ENCODE peak calls at places on chromosomes 3 and 15, in six cellular contexts. L is GM23338, K is fibroblast of lung, P is Calu3, U is HFF-Myc, E is thyroid gland. J is an unnamed sample.

GRCh38 chr3:11734-12133 is 184.8 kb upstream of the CHL1 start:
- DNase-seq in L (peak), K (peak), P (no peak), U (no peak), E (no peak), J (no peak)

GRCh38 chr3:28958656-28959055 is 322.2 kb upstream of the RBMS3 start:
- DNase-seq in L (no peak), K (no peak), P (no peak), U (no peak), E (no peak), J (no peak)

GRCh38 chr3:13705051-13705450 is 156.1 kb downstream of the FBLN2 start:
- DNase-seq in L (no peak), K (no peak), P (no peak), U (no peak), E (no peak), J (no peak)

GRCh38 chr3:139870000-139870675 is 64.8 kb upstream of the CLSTN2 start:
- DNase-seq in L (no peak), K (no peak), P (no peak), U (no peak), E (no peak), J (no peak)

GRCh38 chr15:101494251-101494796 is 4.8 kb upstream of the PCSK6 start:
- DNase-seq in L (no peak), K (no peak), P (no peak), U (no peak), E (no peak), J (no peak)

GRCh38 chr3:150763841-150764483 is 993 bp upstream of the SIAH2 start:
- DNase-seq in L (peak), K (peak), P (peak), U (peak), E (peak), J (no peak)

GRCh38 chr3:12994607-12995388 is 78.4 kb downstream of the IQSEC1 start:
- DNase-seq in L (peak), K (peak), P (peak), U (no peak), E (peak), J (no peak)

GRCh38 chr15:61275901-61276300 is 46.8 kb upstream of the RORA start:
- DNase-seq in L (no peak), K (no peak), P (no peak), U (no peak), E (peak), J (no peak)

GRCh38 chr3:50651445-50651844 is 23.3 kb upstream of the DOCK3 start:
- DNase-seq in L (peak), K (no peak), P (no peak), U (no peak), E (no peak), J (no peak)

GRCh38 chr15:88938802-88939485 is 25.8 kb upstream of the MFGE8 start:
- DNase-seq in L (peak), K (no peak), P (no peak), U (no peak), E (no peak), J (no peak)

GRCh38 chr3:52523386-52524257 is 10.0 kb downstream of the NT5DC2 start:
- DNase-seq in L (no peak), K (no peak), P (no peak), U (no peak), E (no peak), J (no peak)

GRCh38 chr15:49712846-49713450 is 92.1 kb downstream of the DTWD1 start:
- DNase-seq in L (no peak), K (no peak), P (no peak), U (no peak), E (peak), J (no peak)

GRCh38 chr3:192339214-192339613 is 388.1 kb downstream of the FGF12 start:
- DNase-seq in L (peak), K (no peak), P (no peak), U (no peak), E (no peak), J (no peak)

GRCh38 chr3:112640864-112641751 is at the start of gene CCDC80:
- DNase-seq in L (peak), K (peak), P (no peak), U (peak), E (no peak), J (peak)

GRCh38 chr15:68497206-68497910 is 65.4 kb upstream of the ITGA11 start:
- DNase-seq in L (no peak), K (no peak), P (no peak), U (no peak), E (no peak), J (no peak)

GRCh38 chr15:29100486-29101000 is 169.1 kb downstream of the NSMCE3 start:
- DNase-seq in L (no peak), K (no peak), P (no peak), U (no peak), E (no peak), J (no peak)

GRCh38 chr15:95429345-95429744 is 901.2 kb upstream of the NR2F2 start:
- DNase-seq in L (no peak), K (no peak), P (no peak), U (no peak), E (no peak), J (no peak)

GRCh38 chr3:31701286-31701685 is 168.6 kb downstream of the STT3B start:
- DNase-seq in L (no peak), K (no peak), P (no peak), U (no peak), E (no peak), J (no peak)

GRCh38 chr3:31696815-31697548 is 164.3 kb downstream of the STT3B start:
- DNase-seq in L (no peak), K (no peak), P (no peak), U (no peak), E (no peak), J (no peak)

GRCh38 chr3:31695280-31696008 is 162.7 kb downstream of the STT3B start:
- DNase-seq in L (peak), K (no peak), P (peak), U (no peak), E (no peak), J (no peak)

GRCh38 chr3:31696009-31696297 is 163.2 kb downstream of the STT3B start:
- DNase-seq in L (no peak), K (no peak), P (no peak), U (no peak), E (no peak), J (no peak)

GRCh38 chr3:31699309-31699953 is 166.7 kb downstream of the STT3B start:
- DNase-seq in L (no peak), K (peak), P (peak), U (no peak), E (no peak), J (peak)
- TF ChIP-seq CTCF in L (no peak), K (no peak), P (no peak), U (no peak), E (no peak), J (no peak)

GRCh38 chr15:39804026-39804425 is 21.4 kb upstream of the FSIP1 start:
- DNase-seq in L (no peak), K (peak), P (no peak), U (no peak), E (no peak), J (peak)
- TF ChIP-seq CTCF in L (no peak), K (no peak), P (no peak), U (no peak), E (no peak), J (no peak)

DNA sequence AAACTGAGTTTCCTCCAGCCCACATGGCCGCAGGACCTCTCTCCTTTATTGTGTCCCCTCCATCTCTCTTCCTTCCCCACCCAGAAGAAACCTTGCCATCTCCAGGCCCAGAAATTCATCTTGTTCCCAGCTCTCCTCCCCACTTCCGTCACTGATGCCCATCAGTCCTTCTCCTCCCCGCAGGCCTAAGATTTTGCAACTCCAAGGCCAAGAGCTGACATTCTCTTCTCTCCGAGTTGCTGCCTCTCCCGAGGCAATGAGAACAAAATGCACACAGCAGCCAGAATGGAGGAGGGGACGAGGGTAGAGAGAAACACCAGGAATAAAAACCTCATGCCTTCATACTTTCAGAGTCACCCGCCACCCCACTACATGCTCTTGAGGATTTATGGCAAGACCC is 526.5 kb upstream of the PROK2 start:
- DNase-seq in L (no peak), K (no peak), P (no peak), U (no peak), E (no peak), J (no peak)
- TF ChIP-seq CTCF in L (no peak), K (no peak), P (no peak), U (no peak), E (no peak), J (no peak)

GRCh38 chr15:65184305-65184943 is 718 bp downstream of the CLPX start:
- DNase-seq in L (peak), K (peak), P (peak), U (no peak), E (peak), J (no peak)

GRCh38 chr15:65192016-65192415 is 6.9 kb upstream of the CLPX start:
- DNase-seq in L (peak), K (peak), P (no peak), U (no peak), E (no peak), J (no peak)

GRCh38 chr15:65184944-65185717 is at the start of gene CLPX:
- DNase-seq in L (peak), K (peak), P (peak), U (peak), E (peak), J (peak)

GRCh38 chr15:65183847-65184159 is 1.3 kb downstream of the CLPX start:
- DNase-seq in L (no peak), K (no peak), P (no peak), U (no peak), E (no peak), J (no peak)

GRCh38 chr15:65189102-65189740 is 4.1 kb upstream of the CLPX start:
- DNase-seq in L (peak), K (peak), P (peak), U (no peak), E (peak), J (no peak)
- TF ChIP-seq CTCF in L (peak), K (peak), P (peak), U (peak), E (no peak), J (peak)

GRCh38 chr3:142866841-142867631 is 21.8 kb downstream of the PCOLCE2 start:
- DNase-seq in L (peak), K (no peak), P (peak), U (no peak), E (peak), J (no peak)
- TF ChIP-seq CTCF in L (peak), K (no peak), P (peak), U (no peak), E (no peak), J (peak)

DNA sequence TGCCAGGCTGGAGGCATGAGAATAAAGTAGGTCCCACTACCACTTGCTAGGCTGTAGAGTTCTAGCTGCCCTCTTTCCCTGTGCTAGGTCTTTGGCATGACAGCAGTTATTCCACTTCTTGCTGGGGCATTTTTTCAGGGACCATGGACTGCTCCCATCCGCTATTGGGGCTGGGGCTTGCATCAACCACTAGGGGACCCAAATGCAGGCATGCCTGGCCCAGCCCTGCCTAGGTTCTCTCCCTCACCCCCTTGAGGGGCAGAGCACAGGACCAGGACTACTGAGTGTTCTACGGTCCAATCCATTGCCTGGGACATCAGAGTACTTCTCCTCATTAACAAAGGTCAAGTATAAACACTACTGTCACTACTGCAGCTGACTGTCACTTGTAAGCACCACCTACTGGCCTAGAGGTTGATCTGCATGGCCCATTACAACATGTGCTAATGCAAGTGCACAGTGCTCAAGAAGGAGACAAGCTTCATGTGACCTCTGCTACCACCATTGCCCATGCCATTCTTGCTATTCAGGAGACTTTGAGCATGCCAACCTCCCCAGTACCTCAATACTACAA is 270.5 kb downstream of the MBNL1 start:
- DNase-seq in L (peak), K (no peak), P (peak), U (no peak), E (no peak), J (no peak)
- TF ChIP-seq CTCF in L (peak), K (peak), P (no peak), U (peak), E (no peak), J (peak)

DNA sequence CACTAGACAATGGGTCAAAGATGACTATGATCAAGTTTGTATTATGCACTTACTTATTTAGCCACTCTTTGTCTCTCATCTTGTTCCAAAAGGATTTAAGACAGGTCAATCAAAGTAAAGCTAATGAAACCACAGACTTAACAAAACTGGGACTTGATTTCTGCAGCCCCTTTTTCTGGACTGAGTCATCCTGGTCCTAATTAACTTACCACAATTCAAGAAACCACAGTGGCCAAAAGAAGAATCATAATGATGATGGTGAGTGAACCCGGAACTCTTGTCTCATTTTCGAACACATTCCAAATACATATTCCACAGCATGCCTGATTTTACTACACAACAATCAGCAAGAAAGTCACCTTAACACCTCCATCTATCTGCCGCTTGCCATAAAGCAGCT is 1333.0 kb downstream of the ROBO1 start:
- DNase-seq in L (no peak), K (no peak), P (no peak), U (no peak), E (no peak), J (no peak)
- TF ChIP-seq CTCF in L (no peak), K (no peak), P (no peak), U (no peak), E (no peak), J (no peak)

DNA sequence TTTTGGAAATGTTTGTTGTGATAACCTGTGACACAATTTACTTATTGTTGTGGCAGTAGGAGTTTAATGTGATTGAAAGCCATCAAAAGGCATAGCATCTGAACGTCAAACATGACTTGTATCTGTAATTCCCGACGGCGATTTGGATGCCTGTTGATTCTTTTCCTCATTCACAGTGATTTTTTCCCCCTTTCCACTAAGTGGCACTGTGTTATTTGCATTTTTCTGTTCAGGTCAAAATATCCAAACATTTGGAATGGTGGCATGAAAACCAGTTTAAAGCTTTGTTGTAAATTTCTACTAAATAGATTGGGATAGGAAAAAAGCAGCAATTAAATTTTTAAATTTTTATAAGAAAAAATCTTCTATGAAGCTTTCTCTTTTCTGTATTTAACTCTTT is 259.9 kb upstream of the KCNH8 start:
- DNase-seq in L (no peak), K (no peak), P (no peak), U (no peak), E (no peak), J (no peak)
- TF ChIP-seq CTCF in L (peak), K (no peak), P (no peak), U (no peak), E (no peak), J (no peak)

DNA sequence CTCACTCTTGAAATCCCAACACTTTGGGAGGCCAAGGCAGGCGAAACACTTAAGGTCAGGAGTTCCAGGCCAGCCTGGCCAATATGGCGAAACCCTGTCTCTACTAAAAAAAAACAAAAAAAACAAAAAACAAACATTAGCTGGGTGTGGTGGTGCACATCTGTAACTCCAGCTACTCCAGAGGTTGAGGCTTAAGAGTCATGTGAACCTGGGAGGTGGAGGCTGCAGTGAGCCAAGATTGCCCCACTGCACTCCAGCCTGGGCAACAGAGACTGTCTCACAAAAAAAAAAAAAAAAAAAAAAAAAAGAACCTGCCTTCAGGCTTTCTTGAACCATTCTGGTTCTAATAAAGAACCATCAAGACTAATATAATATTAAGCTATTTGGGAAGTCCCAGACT is 16.5 kb downstream of the ARPP19 start:
- DNase-seq in L (no peak), K (no peak), P (no peak), U (no peak), E (no peak), J (no peak)
- TF ChIP-seq CTCF in L (no peak), K (no peak), P (no peak), U (no peak), E (no peak), J (no peak)

GRCh38 chr3:100090669-100091005 is 23.7 kb downstream of the FILIP1L start:
- DNase-seq in L (no peak), K (no peak), P (no peak), U (no peak), E (no peak), J (no peak)

GRCh38 chr3:100088735-100089368 is 25.4 kb downstream of the FILIP1L start:
- DNase-seq in L (peak), K (no peak), P (no peak), U (no peak), E (no peak), J (no peak)

GRCh38 chr3:100087203-100087602 is 27.1 kb downstream of the FILIP1L start:
- DNase-seq in L (no peak), K (no peak), P (no peak), U (no peak), E (no peak), J (peak)

GRCh38 chr3:100086401-100086800 is 27.9 kb downstream of the FILIP1L start:
- DNase-seq in L (no peak), K (no peak), P (no peak), U (no peak), E (no peak), J (no peak)

DNA sequence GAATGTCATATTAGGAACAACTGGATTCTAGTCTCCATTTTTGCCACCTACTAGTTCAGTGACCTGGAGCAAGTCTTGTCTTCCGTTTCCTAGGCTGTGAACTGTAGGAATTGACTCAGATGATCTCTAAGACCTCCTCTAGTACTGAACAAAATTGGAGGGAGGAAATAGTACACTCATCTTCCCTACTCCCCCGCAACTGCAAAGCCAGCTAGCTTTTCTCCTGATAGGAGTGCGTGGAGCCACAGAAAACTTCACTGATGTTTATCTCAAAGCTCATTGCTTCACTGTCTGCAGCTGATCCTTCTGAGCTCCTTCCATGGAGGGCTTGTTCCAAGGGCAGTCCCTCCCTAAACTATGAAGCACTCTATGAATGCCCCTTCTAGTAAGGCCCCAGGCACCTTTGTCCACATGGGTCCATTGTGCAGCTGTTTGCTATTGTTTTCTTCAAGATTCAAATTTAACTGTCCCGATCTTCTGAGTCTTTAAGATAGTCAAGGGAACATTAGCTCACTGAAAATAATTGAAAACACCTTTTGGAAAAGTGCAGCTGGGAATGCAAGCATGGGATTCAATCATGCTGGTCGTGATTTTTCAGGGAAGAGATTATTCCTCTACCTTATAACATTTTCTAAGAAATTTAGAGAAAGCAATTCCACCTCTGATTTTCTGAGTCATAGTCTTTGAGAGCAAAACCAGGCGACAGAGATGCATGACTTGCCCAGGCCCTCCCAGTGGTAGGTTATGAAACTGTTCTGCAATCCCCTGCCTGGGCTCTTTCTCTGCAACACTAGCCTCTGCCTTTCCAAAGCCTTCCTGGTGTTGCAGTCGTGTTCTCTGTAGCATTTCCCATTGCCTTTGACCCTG is 24.3 kb downstream of the FILIP1L start:
- DNase-seq in L (peak), K (peak), P (peak), U (peak), E (no peak), J (no peak)
- TF ChIP-seq CTCF in L (peak), K (peak), P (peak), U (peak), E (no peak), J (peak)